ENCODE peak calls at places on chromosomes 16 and 17, in four cellular contexts. M, W, K and D are unnamed samples.

GRCh38 chr16:1696863-1697262 is 9.1 kb upstream of the MAPK8IP3 start:
- DNase-seq in M (no peak), W (no peak), K (no peak), D (no peak)

GRCh38 chr17:79086609-79087427 is 12.2 kb downstream of the ENGASE start:
- DNase-seq in M (no peak), W (no peak), K (no peak), D (no peak)

GRCh38 chr17:83179378-83179777 is 100.0 kb downstream of the METRNL start:
- DNase-seq in M (no peak), W (no peak), K (no peak), D (peak; percentile 9)

GRCh38 chr16:57422026-57422944 is 17.7 kb downstream of the CCL17 start:
- DNase-seq in M (no peak), W (no peak), K (no peak), D (peak; percentile 34)

GRCh38 chr17:50767446-50767845 is at the start of gene ANKRD40CL:
- DNase-seq in M (no peak), W (no peak), K (no peak), D (no peak)

GRCh38 chr17:8382052-8382879 is 727 bp downstream of the RPL26 start:
- DNase-seq in M (no peak), W (no peak), K (no peak), D (no peak)

GRCh38 chr16:59341368-59341767 is 607.3 kb upstream of the GOT2 start:
- DNase-seq in M (no peak), W (no peak), K (no peak), D (no peak)

GRCh38 chr17:27572665-27573064 is 58.3 kb upstream of the LGALS9 start:
- DNase-seq in M (peak; percentile 13), W (no peak), K (no peak), D (no peak)

GRCh38 chr16:50403491-50403890 is 34.7 kb upstream of the BRD7 start:
- DNase-seq in M (no peak), W (no peak), K (no peak), D (no peak)

GRCh38 chr17:41957869-41958231 is 8.7 kb upstream of the CNP start:
- DNase-seq in M (no peak), W (no peak), K (no peak), D (no peak)

GRCh38 chr17:51493206-51493605 is 232.9 kb downstream of the UTP18 start:
- DNase-seq in M (no peak), W (no peak), K (no peak), D (no peak)

GRCh38 chr16:609316-609715 is 19.4 kb downstream of the RAB40C start:
- DNase-seq in M (no peak), W (no peak), K (no peak), D (no peak)

GRCh38 chr16:69566437-69567030 is 768 bp downstream of the NFAT5 start:
- DNase-seq in M (no peak), W (peak; percentile 19), K (peak; percentile 49), D (peak; percentile 90)

GRCh38 chr17:43979011-43979410 is 25.3 kb upstream of the PYY start:
- DNase-seq in M (no peak), W (no peak), K (no peak), D (no peak)

GRCh38 chr16:67965668-67966548 is 2.5 kb downstream of the SLC12A4 start:
- DNase-seq in M (no peak), W (no peak), K (no peak), D (no peak)

GRCh38 chr17:33459078-33459940 is 166.2 kb upstream of the ASIC2 start:
- DNase-seq in M (no peak), W (no peak), K (no peak), D (no peak)

GRCh38 chr17:82296511-82297279 is 20.7 kb downstream of the CD7 start:
- DNase-seq in M (no peak), W (no peak), K (no peak), D (no peak)

GRCh38 chr17:16407911-16408588 is 7.3 kb upstream of the TRPV2 start:
- DNase-seq in M (no peak), W (no peak), K (peak; percentile 64), D (peak; percentile 46)

GRCh38 chr16:86100205-86101134 is 201.5 kb downstream of the IRF8 start:
- DNase-seq in M (no peak), W (no peak), K (no peak), D (no peak)

GRCh38 chr17:21161498-21162393 is 35.0 kb downstream of the DHRS7B start:
- DNase-seq in M (no peak), W (no peak), K (no peak), D (no peak)

GRCh38 chr16:10752843-10753523 is 9.3 kb downstream of the NUBP1 start:
- DNase-seq in M (no peak), W (no peak), K (peak; percentile 73), D (peak; percentile 87)

GRCh38 chr17:68182940-68183551 is 64.8 kb upstream of the AMZ2 start:
- DNase-seq in M (peak; percentile 58), W (no peak), K (no peak), D (no peak)

GRCh38 chr16:58644765-58645487 is 15.3 kb upstream of the CNOT1 start:
- DNase-seq in M (no peak), W (no peak), K (no peak), D (no peak)

GRCh38 chr17:81022371-81022729 is 12.6 kb upstream of the BAIAP2 start:
- DNase-seq in M (no peak), W (no peak), K (no peak), D (no peak)

GRCh38 chr17:4944554-4945175 is 3.7 kb downstream of the PFN1 start:
- DNase-seq in M (no peak), W (no peak), K (no peak), D (no peak)

GRCh38 chr16:58651965-58652348 is 22.3 kb upstream of the CNOT1 start:
- DNase-seq in M (no peak), W (no peak), K (no peak), D (no peak)

GRCh38 chr16:89102035-89102776 is 8.6 kb downstream of the ACSF3 start:
- DNase-seq in M (no peak), W (no peak), K (no peak), D (peak; percentile 55)

GRCh38 chr17:74739227-74739831 is 2.3 kb downstream of the RAB37 start:
- DNase-seq in M (no peak), W (no peak), K (no peak), D (no peak)

GRCh38 chr16:57266531-57267268 is 17.8 kb downstream of the PLLP start:
- DNase-seq in M (no peak), W (no peak), K (no peak), D (no peak)

GRCh38 chr16:138049-138417 is 440 bp downstream of the NPRL3 start:
- DNase-seq in M (peak; percentile 1), W (peak; percentile 42), K (no peak), D (peak; percentile 84)

GRCh38 chr16:78271981-78272380 is 172.5 kb downstream of the WWOX start:
- DNase-seq in M (no peak), W (no peak), K (no peak), D (no peak)